ENCODE peak calls at places on chromosomes 3 and 15, in ten cellular contexts. J, T, R, M, I, D, V, K, E and X are unnamed samples.

GRCh38 chr3:125054436-125055164 is 1.2 kb downstream of the HEG1 start:
- DNase-seq in J (peak; percentile 68), T (no peak), R (peak; percentile 65), M (peak; percentile 21), I (peak; percentile 62), D (no peak), V (peak; percentile 14), K (peak; percentile 76), E (peak; percentile 45), X (no peak)

GRCh38 chr3:141575879-141576743 is 89.3 kb downstream of the RASA2 start:
- DNase-seq in J (no peak), T (no peak), R (peak; percentile 28), M (peak; percentile 75), I (peak; percentile 15), D (no peak), V (peak; percentile 26), K (peak; percentile 45), E (no peak), X (peak; percentile 1)

GRCh38 chr15:88648357-88649214 is 9.8 kb downstream of the ISG20 start:
- DNase-seq in J (peak; percentile 58), T (no peak), R (no peak), M (no peak), I (peak; percentile 17), D (peak; percentile 90), V (no peak), K (no peak), E (no peak), X (no peak)

GRCh38 chr15:40437754-40438687 is 2.7 kb upstream of the BAHD1 start:
- DNase-seq in J (no peak), T (no peak), R (no peak), M (no peak), I (no peak), D (no peak), V (no peak), K (no peak), E (no peak), X (no peak)

GRCh38 chr3:52311567-52312119 is 4.5 kb upstream of the DNAH1 start:
- DNase-seq in J (no peak), T (no peak), R (no peak), M (no peak), I (no peak), D (no peak), V (no peak), K (no peak), E (no peak), X (no peak)

GRCh38 chr3:62175161-62175560 is 198.2 kb downstream of the FEZF2 start:
- DNase-seq in J (no peak), T (no peak), R (no peak), M (no peak), I (no peak), D (no peak), V (no peak), K (no peak), E (no peak), X (no peak)

GRCh38 chr3:169264711-169265110 is 398.8 kb downstream of the MECOM start:
- DNase-seq in J (no peak), T (no peak), R (no peak), M (no peak), I (no peak), D (peak; percentile 60), V (peak; percentile 77), K (peak; percentile 59), E (no peak), X (no peak)

GRCh38 chr15:38263996-38264395 is 11.4 kb downstream of the SPRED1 start:
- DNase-seq in J (no peak), T (no peak), R (no peak), M (no peak), I (no peak), D (no peak), V (no peak), K (no peak), E (no peak), X (no peak)

GRCh38 chr15:89117790-89118189 is 29.5 kb downstream of the ABHD2 start:
- DNase-seq in J (no peak), T (no peak), R (no peak), M (no peak), I (no peak), D (no peak), V (no peak), K (no peak), E (no peak), X (no peak)

GRCh38 chr15:33639968-33640367 is 328.3 kb upstream of the CHRM5 start:
- DNase-seq in J (no peak), T (no peak), R (no peak), M (no peak), I (no peak), D (no peak), V (no peak), K (no peak), E (no peak), X (no peak)

GRCh38 chr3:131960324-131960723 is 74.5 kb downstream of the CPNE4 start:
- DNase-seq in J (no peak), T (no peak), R (no peak), M (peak; percentile 8), I (no peak), D (no peak), V (no peak), K (peak; percentile 54), E (no peak), X (no peak)

GRCh38 chr15:68789041-68789920 is 31.4 kb downstream of the ANP32A start:
- DNase-seq in J (no peak), T (no peak), R (no peak), M (no peak), I (no peak), D (no peak), V (no peak), K (no peak), E (no peak), X (no peak)

GRCh38 chr3:169146112-169146665 is 517.3 kb downstream of the MECOM start:
- DNase-seq in J (peak; percentile 75), T (no peak), R (no peak), M (no peak), I (peak; percentile 23), D (peak; percentile 32), V (no peak), K (peak; percentile 76), E (no peak), X (no peak)

GRCh38 chr15:74314897-74315438 is 52.5 kb downstream of the CYP11A1 start:
- DNase-seq in J (no peak), T (no peak), R (no peak), M (no peak), I (no peak), D (no peak), V (no peak), K (peak; percentile 60), E (no peak), X (no peak)

GRCh38 chr3:49724586-49724985 is 835 bp upstream of the GMPPB start:
- DNase-seq in J (peak; percentile 75), T (peak; percentile 22), R (peak; percentile 50), M (no peak), I (peak; percentile 86), D (no peak), V (no peak), K (peak; percentile 21), E (no peak), X (no peak)

GRCh38 chr3:53846134-53846850 is at the start of the genes CHDH and IL17RB:
- DNase-seq in J (no peak), T (no peak), R (peak; percentile 57), M (no peak), I (peak; percentile 59), D (peak; percentile 74), V (no peak), K (no peak), E (no peak), X (no peak)

GRCh38 chr15:57563416-57563815 is 28.3 kb upstream of the MYZAP start:
- DNase-seq in J (peak; percentile 29), T (no peak), R (no peak), M (no peak), I (no peak), D (no peak), V (no peak), K (no peak), E (no peak), X (no peak)

GRCh38 chr3:23748398-23749110 is 57.2 kb upstream of the UBE2E1 start:
- DNase-seq in J (no peak), T (no peak), R (no peak), M (peak; percentile 79), I (no peak), D (peak; percentile 32), V (no peak), K (no peak), E (no peak), X (no peak)

GRCh38 chr15:97875513-97876285 is 84.8 kb upstream of the ARRDC4 start:
- DNase-seq in J (no peak), T (no peak), R (no peak), M (no peak), I (no peak), D (no peak), V (no peak), K (no peak), E (no peak), X (no peak)